ENCODE peak calls at places on chromosomes 12 and 14, in seven cellular contexts. V is cardiac fibroblast, D is tibial artery, T is fibroblast of mammary gland, W is HFF-Myc, N is RWPE1, C is brain microvascular endothelial cell. U is an unnamed sample.

GRCh38 chr12:131637986-131638385 is 72.9 kb upstream of the SFSWAP start:
- DNase-seq in V (no peak), C (no peak), T (no peak), W (no peak), N (no peak), D (no peak), U (no peak)

GRCh38 chr12:96719671-96720362 is 187.2 kb upstream of the NEDD1 start:
- DNase-seq in T (peak; percentile 33), W (no peak), V (peak; percentile 47), C (peak; percentile 53), D (no peak), N (peak; percentile 18), U (no peak)

GRCh38 chr14:74733241-74733640 is 20.3 kb downstream of the FCF1 start:
- DNase-seq in N (no peak), V (no peak), D (no peak), W (no peak), T (no peak), C (no peak), U (no peak)

GRCh38 chr12:113650476-113650875 is 178.8 kb upstream of the LHX5 start:
- DNase-seq in D (no peak), W (no peak), V (no peak), C (no peak), T (no peak), N (no peak), U (no peak)

GRCh38 chr14:93892923-93893549 is 34.1 kb upstream of the FAM181A start:
- DNase-seq in D (peak; percentile 75), W (no peak), V (peak; percentile 59), C (peak; percentile 64), N (peak; percentile 56), T (peak; percentile 49), U (peak; percentile 89)

GRCh38 chr12:101957251-101957650 is 79.9 kb downstream of the DRAM1 start:
- DNase-seq in C (no peak), N (no peak), D (no peak), W (no peak), V (no peak), T (peak; percentile 82), U (no peak)

GRCh38 chr14:24349742-24350141 is 10.0 kb upstream of the RIPK3 start:
- DNase-seq in V (no peak), D (no peak), T (no peak), C (no peak), N (no peak), W (no peak), U (no peak)

GRCh38 chr12:100554608-100555077 is 18.8 kb upstream of the GAS2L3 start:
- DNase-seq in T (peak; percentile 93), W (peak; percentile 89), C (peak; percentile 90), V (peak; percentile 95), D (no peak), N (peak; percentile 57), U (no peak)

GRCh38 chr12:77402726-77403125 is 337.4 kb upstream of the E2F7 start:
- DNase-seq in W (no peak), C (peak; percentile 17), D (no peak), N (no peak), V (no peak), T (peak; percentile 40), U (no peak)

GRCh38 chr12:100128509-100128908 is 14.2 kb downstream of the BLTP3B start:
- DNase-seq in W (peak; percentile 22), D (peak; percentile 58), T (peak; percentile 72), N (peak; percentile 17), C (no peak), V (peak; percentile 73), U (no peak)

GRCh38 chr14:80930836-80931389 is 10.6 kb downstream of the CEP128 start:
- DNase-seq in T (peak; percentile 89), C (peak; percentile 84), W (peak; percentile 37), N (peak; percentile 80), V (peak; percentile 94), D (no peak), U (no peak)

GRCh38 chr14:101585211-101585610 is 23.9 kb downstream of the DIO3 start:
- DNase-seq in T (no peak), W (no peak), D (no peak), V (no peak), N (no peak), C (no peak), U (peak; percentile 6)

GRCh38 chr12:10771132-10771733 is 31.2 kb downstream of the TAS2R7 start:
- DNase-seq in V (peak; percentile 69), W (no peak), N (peak; percentile 26), C (peak; percentile 18), T (peak; percentile 54), D (no peak), U (no peak)

GRCh38 chr12:83823386-83824045 is 1089.1 kb downstream of the SLC6A15 start:
- DNase-seq in T (peak; percentile 15), V (peak; percentile 9), C (peak; percentile 35), W (no peak), N (no peak), D (no peak), U (no peak)

GRCh38 chr12:90333939-90334338 is 621.0 kb downstream of the CCER1 start:
- DNase-seq in T (peak; percentile 72), W (no peak), V (peak; percentile 40), N (peak; percentile 20), D (no peak), C (peak; percentile 82), U (no peak)

GRCh38 chr14:61581955-61582615 is 113.2 kb upstream of the HIF1A start:
- DNase-seq in N (no peak), T (peak; percentile 91), C (no peak), V (peak; percentile 69), D (no peak), W (no peak), U (no peak)

GRCh38 chr12:130613831-130614230 is 102.3 kb downstream of the RIMBP2 start:
- DNase-seq in C (no peak), W (no peak), T (no peak), V (no peak), N (no peak), D (no peak), U (no peak)

GRCh38 chr14:47040490-47040889 is 388.9 kb upstream of the RPL10L start:
- DNase-seq in N (no peak), T (peak; percentile 0), W (no peak), C (peak; percentile 50), D (no peak), V (no peak), U (no peak)

GRCh38 chr14:64800000-64800399 is 79.7 kb downstream of the SPTB start:
- DNase-seq in C (peak; percentile 42), V (peak; percentile 63), D (no peak), T (peak; percentile 29), N (no peak), W (no peak), U (no peak)

GRCh38 chr12:90166012-90166411 is 457.4 kb upstream of the ATP2B1 start:
- DNase-seq in C (no peak), V (no peak), N (no peak), D (no peak), W (no peak), T (no peak), U (no peak)

GRCh38 chr14:29755311-29756052 is 172.2 kb downstream of the PRKD1 start:
- DNase-seq in D (no peak), C (no peak), V (peak; percentile 19), T (no peak), N (no peak), W (no peak), U (no peak)

GRCh38 chr14:63212776-63213500 is 8.7 kb downstream of the RHOJ start:
- DNase-seq in N (no peak), W (no peak), D (no peak), C (no peak), V (no peak), T (no peak), U (no peak)

GRCh38 chr12:16681196-16681595 is 75.2 kb upstream of the LMO3 start:
- DNase-seq in N (no peak), W (no peak), C (no peak), V (no peak), T (no peak), D (no peak), U (no peak)

GRCh38 chr12:16685107-16685506 is 79.1 kb upstream of the LMO3 start:
- DNase-seq in T (peak; percentile 10), C (no peak), V (peak; percentile 38), D (no peak), W (no peak), N (no peak), U (no peak)
- TF ChIP-seq CTCF in T (peak; percentile 30), C (no peak), V (peak; percentile 49), D (peak; percentile 16), W (no peak), N (no peak), U (no peak)

DNA sequence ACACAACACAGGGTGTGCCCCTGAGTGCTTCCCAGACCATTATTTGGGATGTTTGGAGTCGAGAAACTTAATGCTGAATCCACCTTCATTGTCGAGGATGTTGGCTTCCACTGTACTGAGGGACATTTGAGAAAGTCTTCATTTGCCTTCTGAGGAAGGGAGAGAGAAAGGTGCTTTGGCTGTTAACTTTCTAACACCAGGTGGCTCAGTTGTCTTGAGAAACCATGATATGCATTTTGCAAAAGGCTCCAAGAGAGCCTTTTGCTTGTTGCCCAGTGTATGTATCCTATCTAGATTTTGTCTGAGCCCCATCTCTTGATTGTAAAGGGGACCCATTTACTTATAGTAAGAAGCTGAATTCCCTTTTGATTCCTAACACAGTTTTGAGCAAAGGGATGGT is 28.6 kb upstream of the NRXN3 start:
- DNase-seq in T (no peak), N (no peak), W (no peak), C (no peak), D (no peak), V (no peak), U (no peak)
- TF ChIP-seq CTCF in T (no peak), N (no peak), W (no peak), C (no peak), D (no peak), V (no peak), U (no peak)

GRCh38 chr12:30515351-30515750 is 180.3 kb downstream of the IPO8 start:
- DNase-seq in N (no peak), C (no peak), V (peak; percentile 51), T (peak; percentile 45), W (peak; percentile 1), D (no peak), U (no peak)
- TF ChIP-seq CTCF in N (no peak), C (no peak), V (no peak), T (peak; percentile 36), W (no peak), D (peak; percentile 20), U (no peak)

GRCh38 chr14:106840258-106840657 is 1313.9 kb downstream of the TMEM121 start:
- DNase-seq in V (no peak), D (no peak), C (no peak), W (no peak), N (no peak), T (no peak), U (no peak)
- TF ChIP-seq CTCF in V (no peak), D (no peak), C (no peak), W (no peak), N (no peak), T (no peak), U (no peak)

GRCh38 chr14:32224731-32225377 is 21.8 kb upstream of the RNU6-8 start:
- DNase-seq in V (peak; percentile 59), W (peak; percentile 87), C (peak; percentile 54), N (peak; percentile 46), D (no peak), T (peak; percentile 87), U (no peak)
- TF ChIP-seq CTCF in V (peak; percentile 69), W (peak; percentile 65), C (peak; percentile 86), N (no peak), D (peak; percentile 25), T (peak; percentile 68), U (no peak)

GRCh38 chr14:41636492-41637392 is 30.1 kb downstream of the LRFN5 start:
- DNase-seq in N (no peak), V (no peak), T (no peak), C (no peak), W (no peak), D (no peak), U (no peak)
- TF ChIP-seq CTCF in N (no peak), V (no peak), T (peak; percentile 1), C (peak; percentile 16), W (no peak), D (no peak), U (no peak)